ENCODE peak calls at places on chromosome 4, in nine cellular contexts. E is heart left ventricle, J is right lobe of liver, Q is left ventricle myocardium inferior, U is astrocyte, T is bronchial epithelial cell, Z is pancreas, I is tibial artery, O is heart right ventricle. P is an unnamed sample. For H3K36me3, the result is how much of the 10 kb centered on the place peaks cover.

GRCh38 chr4:187480146-187481145 is 515.1 kb upstream of the ZFP42 start:
- DNase-seq in E (no peak), J (no peak), Q (no peak), U (peak), T (peak), Z (no peak), I (peak), O (no peak), P (no peak)

GRCh38 chr4:15469402-15470148 is at the start of gene CC2D2A:
- DNase-seq in E (no peak), J (no peak), Q (no peak), U (peak), T (peak), Z (no peak), I (no peak), O (no peak), P (no peak)

GRCh38 chr4:165288639-165289428 is 38.6 kb upstream of the MSMO1 start:
- DNase-seq in E (no peak), J (no peak), Q (no peak), U (peak), T (peak), Z (no peak), I (no peak), O (no peak), P (no peak)

GRCh38 chr4:142088906-142089305 is 452.5 kb downstream of the IL15 start:
- DNase-seq in E (no peak), J (no peak), Q (no peak), U (peak), T (no peak), Z (no peak), I (no peak), O (no peak), P (no peak)

GRCh38 chr4:30208731-30209435 is 511.3 kb upstream of the PCDH7 start:
- DNase-seq in E (no peak), J (no peak), Q (no peak), U (peak), T (peak), Z (no peak), I (no peak), O (no peak), P (no peak)

GRCh38 chr4:154506253-154506652 is 14.7 kb upstream of the DCHS2 start:
- DNase-seq in E (no peak), J (no peak), Q (no peak), U (no peak), T (peak), Z (no peak), I (no peak), O (no peak), P (no peak)

GRCh38 chr4:128502818-128503527 is 215.4 kb upstream of the PGRMC2 start:
- DNase-seq in E (no peak), J (no peak), Q (no peak), U (peak), T (no peak), Z (no peak), I (no peak), O (no peak), P (no peak)

GRCh38 chr4:99712099-99712498 is 54.5 kb upstream of the C4orf54 start:
- DNase-seq in E (no peak), J (no peak), Q (no peak), U (no peak), T (peak), Z (no peak), I (no peak), O (no peak), P (no peak)

GRCh38 chr4:30256105-30256828 is 463.9 kb upstream of the PCDH7 start:
- DNase-seq in E (no peak), J (no peak), Q (no peak), U (no peak), T (peak), Z (no peak), I (no peak), O (no peak), P (no peak)

GRCh38 chr4:173990126-173990878 is 293.2 kb downstream of the FBXO8 start:
- DNase-seq in E (no peak), J (no peak), Q (no peak), U (peak), T (peak), Z (no peak), I (no peak), O (peak), P (peak)

GRCh38 chr4:173413043-173413442 is 14.1 kb upstream of the SCRG1 start:
- DNase-seq in E (no peak), J (no peak), Q (no peak), U (no peak), T (no peak), Z (no peak), I (peak), O (no peak), P (no peak)

GRCh38 chr4:150098214-150098613 is 20.0 kb downstream of the DCLK2 start:
- DNase-seq in E (no peak), J (no peak), Q (no peak), U (peak), T (no peak), Z (no peak), I (no peak), O (no peak), P (no peak)

GRCh38 chr4:110754726-110755125 is 131.8 kb upstream of the PITX2 start:
- DNase-seq in E (no peak), J (no peak), Q (no peak), U (peak), T (no peak), Z (no peak), I (no peak), O (no peak), P (no peak)

GRCh38 chr4:31366041-31366440 is 645.9 kb downstream of the PCDH7 start:
- DNase-seq in E (no peak), J (no peak), Q (no peak), U (peak), T (peak), Z (no peak), I (no peak), O (no peak), P (no peak)

GRCh38 chr4:182141046-182141445 is 102.2 kb upstream of the TENM3 start:
- DNase-seq in E (no peak), J (no peak), Q (no peak), U (no peak), T (no peak), Z (no peak), I (no peak), O (no peak), P (no peak)

GRCh38 chr4:118351851-118352827 is 664 bp downstream of the PRSS12 start:
- DNase-seq in E (no peak), J (peak), Q (no peak), U (no peak), T (no peak), Z (peak), I (no peak), O (no peak), P (peak)

GRCh38 chr4:128427832-128428366 is 140.3 kb upstream of the PGRMC2 start:
- DNase-seq in E (peak), J (peak), Q (no peak), U (peak), T (peak), Z (no peak), I (no peak), O (peak), P (peak)

GRCh38 chr4:8276358-8277240 is 7.0 kb downstream of the HTRA3 start:
- DNase-seq in E (peak), J (peak), Q (peak), U (no peak), T (no peak), Z (no peak), I (no peak), O (peak), P (no peak)

GRCh38 chr4:23477905-23478304 is 411.9 kb downstream of the PPARGC1A start:
- DNase-seq in E (no peak), J (no peak), Q (no peak), U (no peak), T (peak), Z (no peak), I (no peak), O (no peak), P (no peak)

GRCh38 chr4:150906987-150907633 is 108.0 kb downstream of the LRBA start:
- DNase-seq in E (no peak), J (no peak), Q (no peak), U (no peak), T (no peak), Z (no peak), I (no peak), O (peak), P (no peak)

GRCh38 chr4:4914965-4915845 is 55.7 kb downstream of the MSX1 start:
- DNase-seq in E (no peak), J (no peak), Q (no peak), U (no peak), T (no peak), Z (no peak), I (no peak), O (no peak), P (no peak)

GRCh38 chr4:112411781-112412281 is 104.1 kb downstream of the NEUROG2 start:
- DNase-seq in E (no peak), J (no peak), Q (no peak), U (no peak), T (no peak), Z (no peak), I (no peak), O (no peak), P (no peak)

GRCh38 chr4:138090145-138090917 is 151.8 kb downstream of the SLC7A11 start:
- DNase-seq in E (peak), J (no peak), Q (peak), U (peak), T (peak), Z (no peak), I (no peak), O (peak), P (peak)

GRCh38 chr4:101501421-101501820 is 154.1 kb upstream of the PPP3CA start:
- DNase-seq in E (no peak), J (no peak), Q (no peak), U (no peak), T (peak), Z (no peak), I (no peak), O (no peak), P (no peak)

GRCh38 chr4:131644619-131645018 is 1504.5 kb upstream of the PCDH10 start:
- DNase-seq in E (no peak), J (no peak), Q (no peak), U (no peak), T (peak), Z (no peak), I (no peak), O (no peak), P (peak)

GRCh38 chr4:106210021-106210420 is 106.0 kb downstream of the TBCK start:
- DNase-seq in E (no peak), J (no peak), Q (no peak), U (no peak), T (no peak), Z (no peak), I (no peak), O (no peak), P (no peak)

GRCh38 chr4:109990307-109991257 is 77.9 kb downstream of the EGF start:
- DNase-seq in E (no peak), J (no peak), Q (no peak), U (no peak), T (no peak), Z (no peak), I (no peak), O (no peak), P (no peak)

GRCh38 chr4:82975792-82976191 is 34.8 kb downstream of the LIN54 start:
- DNase-seq in E (no peak), J (no peak), Q (no peak), U (peak), T (no peak), Z (no peak), I (no peak), O (no peak), P (no peak)

GRCh38 chr4:114603455-114603854 is 4.8 kb downstream of the UGT8 start:
- DNase-seq in E (no peak), J (no peak), Q (no peak), U (no peak), T (no peak), Z (no peak), I (no peak), O (no peak), P (no peak)

GRCh38 chr4:139889194-139889762 is 223.7 kb downstream of the MGST2 start:
- DNase-seq in E (no peak), J (no peak), Q (no peak), U (no peak), T (peak), Z (no peak), I (no peak), O (no peak), P (peak)

GRCh38 chr4:97394653-97395052 is 748.6 kb downstream of the STPG2 start:
- DNase-seq in E (no peak), J (no peak), Q (no peak), U (peak), T (peak), Z (no peak), I (no peak), O (no peak), P (no peak)

GRCh38 chr4:82957045-82957444 is 53.6 kb downstream of the LIN54 start:
- DNase-seq in E (no peak), J (no peak), Q (no peak), U (no peak), T (peak), Z (no peak), I (no peak), O (no peak), P (no peak)

GRCh38 chr4:40916880-40917279 is 167.1 kb downstream of the NSUN7 start:
- DNase-seq in E (peak), J (no peak), Q (peak), U (no peak), T (no peak), Z (peak), I (peak), O (peak), P (peak)

GRCh38 chr4:188037003-188037713 is 41.6 kb downstream of the ZFP42 start:
- DNase-seq in E (no peak), J (no peak), Q (no peak), U (no peak), T (no peak), Z (no peak), I (no peak), O (no peak), P (no peak)

GRCh38 chr4:174119818-174120217 is 163.6 kb downstream of the FBXO8 start:
- DNase-seq in E (no peak), J (no peak), Q (no peak), U (peak), T (no peak), Z (no peak), I (no peak), O (no peak), P (no peak)

GRCh38 chr4:87118826-87119225 is 101.6 kb downstream of the KLHL8 start:
- DNase-seq in E (no peak), J (no peak), Q (no peak), U (peak), T (peak), Z (no peak), I (no peak), O (no peak), P (peak)

DNA sequence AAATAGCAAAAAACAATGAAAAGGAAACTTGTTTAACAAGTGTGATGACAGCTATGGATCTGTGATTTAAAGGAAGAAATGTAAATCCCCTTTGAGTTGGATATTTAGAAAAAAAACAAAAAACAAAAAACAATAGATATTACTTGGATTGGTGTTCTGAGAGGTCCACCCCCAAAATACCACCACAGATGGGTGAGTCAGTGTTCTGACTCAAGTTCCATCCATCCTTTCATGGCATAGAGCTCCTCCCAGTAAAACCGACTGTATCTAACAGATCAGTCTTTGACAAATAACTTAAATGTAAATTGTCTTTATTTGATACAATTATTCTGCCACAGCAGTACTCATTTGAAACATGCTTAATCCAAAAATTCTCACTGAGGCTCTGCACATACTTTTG is 27.4 kb downstream of the TMPRSS11B start:
- DNase-seq in E (no peak), J (no peak), Q (no peak), U (peak), T (peak), Z (no peak), I (no peak), O (no peak), P (no peak)
- H3K4me3 ChIP-seq in E (no peak), J (no peak), Q (no peak), U (no peak), T (no peak), Z (no peak), I (no peak), O (no peak), P (no peak)

GRCh38 chr4:2745981-2746806 is 9.9 kb downstream of the TNIP2 start:
- DNase-seq in E (peak), J (peak), Q (peak), U (peak), T (peak), Z (peak), I (peak), O (peak), P (peak)
- H3K36me3 ChIP-seq in E (under half), J (half or more), Q (half or more), U (under half), T (under half), Z (under half), I (under half), O (half or more), P (under half)

DNA sequence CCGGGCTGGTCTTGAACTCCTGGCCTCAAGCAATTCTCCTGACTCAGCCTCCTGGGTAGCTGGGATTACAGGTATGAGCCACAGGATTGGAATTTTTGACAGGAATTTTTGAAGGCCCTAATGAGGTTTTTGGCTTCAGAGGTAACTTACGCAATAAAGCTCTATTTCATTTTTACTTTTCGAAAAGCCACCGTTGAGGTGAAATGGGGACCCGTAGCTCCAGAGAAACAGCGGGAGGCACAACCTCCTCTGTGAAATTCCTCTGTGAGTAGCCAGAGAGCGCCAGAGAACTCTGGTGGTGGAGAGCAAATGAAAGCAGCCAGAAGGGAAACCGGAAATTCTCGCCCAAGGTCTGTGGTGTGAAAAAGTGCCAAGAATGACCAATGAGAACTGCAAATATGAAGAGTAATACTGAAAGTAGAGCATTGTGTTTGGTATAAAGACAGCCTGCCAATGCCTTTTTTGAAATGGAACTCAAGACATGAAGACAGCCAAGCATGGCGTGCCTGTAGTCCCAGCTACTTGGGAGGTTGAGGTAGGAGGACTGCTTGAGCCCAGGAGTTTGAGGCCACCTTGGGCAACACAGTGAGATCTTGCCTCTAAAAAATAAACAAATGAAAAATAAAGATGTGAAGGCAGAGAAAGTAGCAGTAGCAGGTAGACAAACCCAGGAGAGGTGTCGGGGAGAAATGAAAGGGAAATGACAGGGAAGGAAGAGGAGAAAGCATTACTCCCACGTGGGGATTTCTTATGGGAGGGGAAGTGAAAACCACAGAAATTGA is 33.0 kb upstream of the TMEM131L start:
- DNase-seq in E (peak), J (peak), Q (peak), U (peak), T (peak), Z (peak), I (peak), O (peak), P (peak)
- H3K4me3 ChIP-seq in E (peak), J (peak), Q (no peak), U (no peak), T (no peak), Z (peak), I (no peak), O (no peak), P (no peak)

GRCh38 chr4:55107054-55107453 is 18.3 kb downstream of the KDR start:
- DNase-seq in E (no peak), J (no peak), Q (no peak), U (no peak), T (no peak), Z (no peak), I (no peak), O (no peak), P (no peak)
- H3K36me3 ChIP-seq in E (under half), J (under half), Q (under half), U (under half), T (under half), Z (under half), I (under half), O (half or more), P (under half)

DNA sequence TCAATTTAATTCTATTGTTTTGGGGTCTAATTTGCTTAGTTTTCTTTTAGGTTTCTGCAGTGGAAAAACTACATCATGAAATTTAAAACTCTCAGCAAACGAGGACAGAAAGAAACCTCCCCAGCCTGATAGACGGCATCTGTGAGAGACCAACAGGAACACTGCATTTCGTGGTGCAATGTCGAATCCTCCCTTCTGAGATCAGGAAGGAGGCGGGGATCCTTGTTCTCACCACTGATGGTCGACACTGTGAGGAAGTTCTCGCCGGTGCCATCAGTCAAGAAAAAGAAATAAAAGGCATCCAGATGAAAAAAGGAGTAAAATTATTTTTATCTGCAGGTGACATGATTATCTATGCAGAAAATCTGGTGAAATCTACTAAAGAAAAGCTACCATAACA is 16.5 kb downstream of the GAK start:
- DNase-seq in E (no peak), J (peak), Q (no peak), U (no peak), T (no peak), Z (no peak), I (peak), O (no peak), P (no peak)
- H3K4me3 ChIP-seq in E (no peak), J (no peak), Q (no peak), U (no peak), T (no peak), Z (no peak), I (no peak), O (no peak), P (no peak)

DNA sequence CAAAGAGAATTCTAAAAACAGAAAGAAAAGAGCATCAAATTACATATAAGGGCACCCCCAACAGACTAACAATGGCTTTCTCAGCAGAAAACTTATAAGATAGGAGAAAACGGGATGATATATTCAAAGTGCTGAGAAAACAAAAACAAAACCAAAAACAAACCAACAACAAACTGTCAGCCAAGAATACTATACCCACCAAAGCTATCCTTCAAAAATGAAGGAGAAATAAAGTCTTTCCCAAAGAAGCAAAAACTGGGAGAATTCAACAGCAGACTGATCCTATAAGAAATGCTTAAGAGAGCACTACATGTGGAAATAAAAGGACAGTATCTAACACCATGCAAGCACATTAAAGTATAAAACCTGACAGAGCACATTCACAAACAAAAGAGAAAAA is 168.6 kb downstream of the NEK1 start:
- DNase-seq in E (no peak), J (no peak), Q (no peak), U (no peak), T (no peak), Z (no peak), I (no peak), O (no peak), P (no peak)
- H3K36me3 ChIP-seq in E (under half), J (under half), Q (under half), U (under half), T (under half), Z (under half), I (under half), O (under half), P (under half)